ENCODE peak calls at places on chromosomes 11 and 22, in four cellular contexts. P is CD8-positive, alpha-beta memory T cell; S is activated CD8-positive, alpha-beta memory T cell treated with anti-CD3 and anti-CD28 coated beads, Interleukin-2, amount 50 U/mL, for 4 hours; X is T-helper 2 cell. J is an unnamed sample.

GRCh38 chr22:17258015-17258827 is 39.0 kb upstream of the ADA2 start:
- DNase-seq in P (peak; percentile 26), S (no peak), X (no peak), J (peak; percentile 77)

GRCh38 chr11:87897079-87897478 is 278.2 kb downstream of the RAB38 start:
- DNase-seq in P (no peak), S (no peak), X (no peak), J (no peak)

GRCh38 chr11:24391165-24391564 is 105.7 kb upstream of the LUZP2 start:
- DNase-seq in P (no peak), S (no peak), X (no peak), J (no peak)

GRCh38 chr11:68261749-68262543 is 9.8 kb downstream of the C11orf24 start:
- DNase-seq in P (no peak), S (no peak), X (no peak), J (no peak)

GRCh38 chr11:64970731-64971151 is 1.2 kb downstream of the MAJIN start:
- DNase-seq in P (no peak), S (no peak), X (no peak), J (no peak)

GRCh38 chr11:61897387-61898246 is 6.3 kb upstream of the FADS3 start:
- DNase-seq in P (peak; percentile 60), S (peak; percentile 82), X (peak; percentile 48), J (peak; percentile 68)

GRCh38 chr22:43396321-43396933 is 15.4 kb upstream of the MPPED1 start:
- DNase-seq in P (no peak), S (no peak), X (no peak), J (no peak)

GRCh38 chr11:96126917-96127595 is 203.1 kb upstream of the MTMR2 start:
- DNase-seq in P (no peak), S (no peak), X (no peak), J (no peak)

GRCh38 chr11:95148421-95148820 is 58.8 kb downstream of the ENDOD1 start:
- DNase-seq in P (no peak), S (no peak), X (no peak), J (no peak)

GRCh38 chr22:42862045-42862734 is 5.1 kb upstream of the ARFGAP3 start:
- DNase-seq in P (no peak), S (no peak), X (no peak), J (no peak)

GRCh38 chr22:46114518-46115387 is 35.6 kb upstream of the PPARA start:
- DNase-seq in P (no peak), S (no peak), X (no peak), J (no peak)

GRCh38 chr22:46092011-46092410 is 58.3 kb upstream of the PPARA start:
- DNase-seq in P (no peak), S (no peak), X (no peak), J (no peak)

GRCh38 chr11:59183768-59184167 is 11.8 kb downstream of the DTX4 start:
- DNase-seq in P (no peak), S (no peak), X (no peak), J (no peak)

GRCh38 chr11:115921540-115921939 is 417.3 kb upstream of the CADM1 start:
- DNase-seq in P (no peak), S (no peak), X (no peak), J (no peak)

GRCh38 chr22:45246060-45246985 is 5.6 kb upstream of the KIAA0930 start:
- DNase-seq in P (no peak), S (no peak), X (no peak), J (no peak)

GRCh38 chr11:75276696-75277095 is 36.1 kb downstream of the TPBGL start:
- DNase-seq in P (no peak), S (no peak), X (no peak), J (no peak)

GRCh38 chr22:20000246-20001081 is 16.2 kb downstream of the ARVCF start:
- DNase-seq in P (no peak), S (no peak), X (no peak), J (no peak)

GRCh38 chr11:66047541-66048365 is 1.2 kb downstream of the GAL3ST3 start:
- DNase-seq in P (no peak), S (no peak), X (no peak), J (peak; percentile 36)

GRCh38 chr22:40487663-40488249 is 117.4 kb downstream of the SGSM3 start:
- DNase-seq in P (peak; percentile 13), S (no peak), X (no peak), J (no peak)

GRCh38 chr11:117419136-117419914 is 91.7 kb downstream of the CEP164 start:
- DNase-seq in P (no peak), S (no peak), X (no peak), J (no peak)

GRCh38 chr11:47858169-47858543 is 10.0 kb upstream of the NUP160 start:
- DNase-seq in P (no peak), S (no peak), X (no peak), J (no peak)

GRCh38 chr11:75627879-75628668 is 40.8 kb downstream of the MAP6 start:
- DNase-seq in P (no peak), S (no peak), X (no peak), J (no peak)

GRCh38 chr11:20790622-20791021 is 121.2 kb downstream of the NELL1 start:
- DNase-seq in P (no peak), S (no peak), X (no peak), J (no peak)

GRCh38 chr11:104813532-104813931 is 84.7 kb downstream of the CASP12 start:
- DNase-seq in P (no peak), S (no peak), X (no peak), J (no peak)

GRCh38 chr11:40405614-40406013 is 1053.8 kb downstream of the LRRC4C start:
- DNase-seq in P (no peak), S (no peak), X (no peak), J (no peak)

GRCh38 chr11:834371-835316 is 1.9 kb downstream of the CD151 start:
- DNase-seq in P (no peak), S (no peak), X (no peak), J (peak; percentile 85)

GRCh38 chr22:27093422-27093821 is 436.0 kb downstream of the MIAT start:
- DNase-seq in P (no peak), S (no peak), X (no peak), J (no peak)

GRCh38 chr11:95487391-95487790 is 256.4 kb upstream of the SESN3 start:
- DNase-seq in P (no peak), S (no peak), X (no peak), J (no peak)

GRCh38 chr11:79165908-79166307 is 274.9 kb downstream of the TENM4 start:
- DNase-seq in P (no peak), S (no peak), X (no peak), J (no peak)

GRCh38 chr11:955154-956049 is 29.7 kb downstream of the AP2A2 start:
- DNase-seq in P (no peak), S (no peak), X (no peak), J (no peak)

GRCh38 chr11:120462825-120463224 is 48.7 kb upstream of the GRIK4 start:
- DNase-seq in P (no peak), S (no peak), X (no peak), J (no peak)

GRCh38 chr11:47991266-47991830 is 11.0 kb downstream of the PTPRJ start:
- DNase-seq in P (no peak), S (no peak), X (no peak), J (no peak)

GRCh38 chr11:313304-313786 is 495 bp upstream of the IFITM1 start:
- DNase-seq in P (no peak), S (no peak), X (no peak), J (no peak)

GRCh38 chr11:64909653-64910343 is 7.2 kb downstream of the ATG2A start:
- DNase-seq in P (no peak), S (no peak), X (no peak), J (no peak)

GRCh38 chr11:115276799-115277198 is 227.4 kb downstream of the CADM1 start:
- DNase-seq in P (no peak), S (no peak), X (no peak), J (no peak)

GRCh38 chr22:20242393-20243175 is 25.5 kb downstream of the RTN4R start:
- DNase-seq in P (peak; percentile 42), S (no peak), X (no peak), J (no peak)

J was measured in CD14-positive monocyte.